ENCODE peak calls at places on chromosome 2, in six cellular contexts. I is NCI-H510A, D is AG08395, N is foreskin fibroblast, Y is mesenteric fat pad, U is posterior vena cava. H is an unnamed sample.

GRCh38 chr2:72770879-72771461 is 54.9 kb downstream of the EXOC6B start:
- DNase-seq in N (peak), U (no peak), I (peak), Y (no peak), D (peak), H (peak)

GRCh38 chr2:205655775-205656425 is 26.4 kb upstream of the NRP2 start:
- DNase-seq in Y (no peak), I (no peak), D (no peak), U (no peak), N (no peak), H (no peak)

GRCh38 chr2:102463160-102463559 is 9.9 kb upstream of the SLC9A4 start:
- DNase-seq in I (no peak), Y (no peak), U (no peak), N (no peak), D (no peak), H (no peak)

GRCh38 chr2:227482638-227483340 is 10.8 kb downstream of the AGFG1 start:
- DNase-seq in U (no peak), D (peak), N (no peak), Y (no peak), I (no peak), H (no peak)

GRCh38 chr2:95311821-95312542 is 14.8 kb downstream of the KCNIP3 start:
- DNase-seq in U (no peak), D (no peak), Y (no peak), I (no peak), N (no peak), H (no peak)

GRCh38 chr2:26429779-26430654 is 28.3 kb downstream of the DRC1 start:
- DNase-seq in N (no peak), I (peak), D (no peak), Y (no peak), U (no peak), H (no peak)

GRCh38 chr2:74764429-74765272 is 69.3 kb upstream of the HK2 start:
- DNase-seq in U (no peak), N (no peak), I (no peak), D (no peak), Y (no peak), H (no peak)

GRCh38 chr2:86453838-86454237 is 12.7 kb downstream of the KDM3A start:
- DNase-seq in I (no peak), N (peak), D (peak), U (no peak), Y (no peak), H (peak)

GRCh38 chr2:23491622-23492336 is 106.8 kb downstream of the KLHL29 start:
- DNase-seq in U (no peak), I (no peak), D (no peak), N (no peak), Y (no peak), H (no peak)

GRCh38 chr2:150389487-150389886 is 98.0 kb downstream of the RND3 start:
- DNase-seq in I (no peak), U (no peak), Y (no peak), D (peak), N (no peak), H (no peak)

GRCh38 chr2:45944075-45944474 is 292.6 kb downstream of the PRKCE start:
- DNase-seq in U (no peak), N (peak), D (peak), Y (no peak), I (no peak), H (no peak)

GRCh38 chr2:8580316-8581047 is 101.4 kb upstream of the ID2 start:
- DNase-seq in U (no peak), D (no peak), I (no peak), N (no peak), Y (peak), H (peak)

GRCh38 chr2:204530464-204530805 is 14.8 kb upstream of the PARD3B start:
- DNase-seq in U (no peak), D (no peak), Y (no peak), I (no peak), N (no peak), H (no peak)

GRCh38 chr2:195447353-195447975 is 209.6 kb upstream of the SLC39A10 start:
- DNase-seq in N (peak), D (no peak), U (no peak), I (no peak), Y (no peak), H (no peak)

GRCh38 chr2:203685081-203685621 is 21.3 kb upstream of the CD28 start:
- DNase-seq in D (peak), U (no peak), N (peak), I (no peak), Y (no peak), H (no peak)

GRCh38 chr2:168072626-168073303 is 174.6 kb downstream of the STK39 start:
- DNase-seq in N (no peak), D (no peak), U (no peak), Y (no peak), I (no peak), H (no peak)